ENCODE peak calls at places on chromosome 12, in four cellular contexts. D is suprapubic skin, S is GM23338, O is HCT116. X is an unnamed sample.
A peak's percentile ranks its signal among the peaks of the same experiment; 100 is the strongest.

GRCh38 chr12:107014050-107014449 is 27.1 kb upstream of the MTERF2 start:
- DNase-seq in S (peak; percentile 72), O (peak; percentile 56), D (no peak), X (no peak)

GRCh38 chr12:62481843-62482540 is 15.4 kb downstream of the MON2 start:
- DNase-seq in D (no peak), S (no peak), O (no peak), X (no peak)

GRCh38 chr12:125528300-125528699 is 463.1 kb downstream of the AACS start:
- DNase-seq in O (no peak), D (no peak), S (no peak), X (no peak)

GRCh38 chr12:84508943-84509342 is 403.7 kb downstream of the SLC6A15 start:
- DNase-seq in O (no peak), D (no peak), S (no peak), X (no peak)

GRCh38 chr12:132686831-132687210 is 321 bp downstream of the POLE start:
- DNase-seq in D (no peak), S (peak; percentile 48), O (no peak), X (peak; percentile 21)

GRCh38 chr12:115135800-115136211 is 451.8 kb upstream of the TBX3 start:
- DNase-seq in S (no peak), O (no peak), D (peak; percentile 79), X (no peak)

GRCh38 chr12:65170245-65170881 is 980 bp downstream of the LEMD3 start:
- DNase-seq in D (peak; percentile 81), O (peak; percentile 28), S (peak; percentile 76), X (no peak)

GRCh38 chr12:80776706-80777105 is 60.0 kb downstream of the MYF5 start:
- DNase-seq in D (no peak), S (no peak), O (no peak), X (no peak)

GRCh38 chr12:22800332-22800731 is 175.4 kb downstream of the ETNK1 start:
- DNase-seq in S (no peak), O (no peak), D (no peak), X (no peak)

GRCh38 chr12:122124370-122124769 is 45.8 kb downstream of the MLXIP start:
- DNase-seq in S (no peak), O (no peak), D (no peak), X (no peak)

GRCh38 chr12:45415393-45415817 is 199.5 kb downstream of the ANO6 start:
- DNase-seq in O (peak; percentile 87), S (no peak), D (no peak), X (peak; percentile 4)

GRCh38 chr12:61009167-61009566 is 1251.0 kb upstream of the USP15 start:
- DNase-seq in O (no peak), S (no peak), D (no peak), X (no peak)

GRCh38 chr12:93857279-93857894 is 180.2 kb downstream of the CRADD start:
- DNase-seq in S (no peak), O (no peak), D (no peak), X (no peak)

GRCh38 chr12:21925296-21925913 is 15.8 kb downstream of the ABCC9 start:
- DNase-seq in O (no peak), S (no peak), D (no peak), X (no peak)

GRCh38 chr12:14868916-14869315 is 16.7 kb downstream of the MGP start:
- DNase-seq in O (no peak), S (no peak), D (no peak), X (no peak)

GRCh38 chr12:57632369-57632897 is 568 bp downstream of the B4GALNT1 start:
- DNase-seq in O (no peak), S (peak; percentile 60), D (peak; percentile 60), X (no peak)

GRCh38 chr12:117090816-117091711 is 8.2 kb downstream of the TESC start:
- DNase-seq in D (no peak), S (no peak), O (no peak), X (no peak)

GRCh38 chr12:130835436-130835835 is 3.6 kb downstream of the STX2 start:
- DNase-seq in D (no peak), O (no peak), S (no peak), X (no peak)

GRCh38 chr12:116048886-116049285 is 228.6 kb downstream of the MED13L start:
- DNase-seq in O (no peak), S (no peak), D (no peak), X (no peak)

GRCh38 chr12:111288771-111289170 is 80.1 kb downstream of the PHETA1 start:
- DNase-seq in S (no peak), D (no peak), O (no peak), X (no peak)

DNA sequence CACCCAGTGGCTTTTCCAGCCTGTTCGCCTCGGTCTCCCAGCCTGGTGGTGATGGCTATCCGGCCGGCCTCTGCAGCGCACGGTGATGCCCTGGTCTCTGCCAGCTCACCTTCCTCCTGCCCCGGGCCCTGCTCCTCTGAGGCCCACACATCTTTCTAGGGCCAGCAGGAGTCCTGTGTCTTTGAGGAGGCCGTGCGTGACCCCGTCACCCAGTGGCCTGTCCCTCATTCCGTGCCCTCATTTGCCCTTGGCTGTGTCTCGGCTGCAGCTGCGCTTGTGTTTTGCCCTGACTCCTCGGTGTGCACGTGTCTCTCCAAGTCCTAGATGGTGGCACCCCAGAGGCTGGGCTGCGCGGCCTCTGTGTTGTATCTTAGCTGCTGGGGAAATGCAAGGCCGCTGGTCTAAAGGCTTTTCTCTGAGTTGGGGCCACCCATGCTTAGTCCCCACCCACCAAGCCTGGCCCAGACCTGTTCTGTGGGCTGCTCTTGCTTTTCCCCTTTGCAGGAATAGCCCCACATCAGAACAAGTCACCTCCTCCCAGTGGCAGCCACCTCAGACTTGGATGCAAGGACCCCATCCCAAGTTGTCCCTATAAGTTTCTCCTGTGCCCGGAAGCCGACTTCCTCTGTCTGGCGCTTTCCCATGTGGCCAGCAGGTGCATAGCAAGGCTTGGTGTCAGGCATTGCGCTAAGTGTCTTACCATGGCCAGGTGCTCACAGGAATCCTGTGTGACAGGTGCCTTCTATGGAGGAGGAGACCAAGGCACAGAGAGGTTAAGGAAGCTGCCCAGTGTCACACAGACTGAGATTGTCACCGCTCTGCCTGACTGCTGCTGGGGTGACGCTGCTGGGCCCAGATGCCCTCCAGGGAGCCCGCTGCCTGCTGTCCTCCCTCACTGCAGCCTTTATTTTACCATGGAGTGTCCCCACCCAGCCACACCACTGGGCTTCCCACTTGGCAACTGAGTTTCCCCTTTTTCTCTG is 64.5 kb downstream of the TSPAN9 start:
- DNase-seq in S (peak; percentile 77), D (no peak), O (no peak), X (no peak)
- TF ChIP-seq POLR2AphosphoS5 in S (no peak), D (no peak), O (no peak), X (no peak)

DNA sequence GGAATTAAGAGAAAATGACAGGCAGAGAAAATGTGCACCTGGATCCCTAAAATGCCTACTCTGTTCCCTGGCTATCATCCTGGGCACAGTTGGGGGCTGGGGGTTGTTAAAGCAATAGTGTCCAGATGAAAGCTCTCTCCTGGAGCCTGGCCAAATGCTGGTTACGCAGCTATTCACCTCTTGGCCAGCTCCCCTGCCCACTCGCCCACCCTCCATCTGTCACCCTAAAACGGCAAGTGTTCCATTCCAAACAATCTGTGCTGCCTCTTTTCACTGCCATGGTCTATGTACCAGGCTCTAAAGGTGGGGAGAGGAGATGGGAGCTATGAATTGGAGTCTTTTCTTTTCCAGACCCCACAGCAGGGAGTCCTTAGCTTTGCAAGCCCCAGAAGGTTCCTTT is 24.7 kb upstream of the NPFF start:
- DNase-seq in D (no peak), S (no peak), O (no peak), X (no peak)
- TF ChIP-seq POLR2AphosphoS5 in D (no peak), S (no peak), O (no peak), X (no peak)

GRCh38 chr12:26239127-26239500 is 43.7 kb downstream of the SSPN start:
- DNase-seq in O (no peak), S (no peak), D (no peak), X (no peak)

GRCh38 chr12:26240329-26240815 is 45.0 kb downstream of the SSPN start:
- DNase-seq in O (no peak), D (no peak), S (no peak), X (no peak)

GRCh38 chr12:26241095-26241494 is 45.7 kb downstream of the SSPN start:
- DNase-seq in D (no peak), O (no peak), S (no peak), X (no peak)

GRCh38 chr12:26238341-26239126 is 43.2 kb downstream of the SSPN start:
- DNase-seq in S (no peak), D (no peak), O (no peak), X (no peak)

GRCh38 chr12:26239508-26240328 is 44.3 kb downstream of the SSPN start:
- DNase-seq in O (peak; percentile 21), D (peak; percentile 87), S (no peak), X (no peak)
- TF ChIP-seq POLR2AphosphoS5 in O (no peak), D (peak; percentile 53), S (no peak), X (no peak)

GRCh38 chr12:13559318-13559978 is 362.9 kb downstream of the EMP1 start:
- DNase-seq in S (no peak), O (peak; percentile 86), D (no peak), X (no peak)
- TF ChIP-seq POLR2AphosphoS5 in S (no peak), O (peak; percentile 39), D (no peak), X (no peak)

DNA sequence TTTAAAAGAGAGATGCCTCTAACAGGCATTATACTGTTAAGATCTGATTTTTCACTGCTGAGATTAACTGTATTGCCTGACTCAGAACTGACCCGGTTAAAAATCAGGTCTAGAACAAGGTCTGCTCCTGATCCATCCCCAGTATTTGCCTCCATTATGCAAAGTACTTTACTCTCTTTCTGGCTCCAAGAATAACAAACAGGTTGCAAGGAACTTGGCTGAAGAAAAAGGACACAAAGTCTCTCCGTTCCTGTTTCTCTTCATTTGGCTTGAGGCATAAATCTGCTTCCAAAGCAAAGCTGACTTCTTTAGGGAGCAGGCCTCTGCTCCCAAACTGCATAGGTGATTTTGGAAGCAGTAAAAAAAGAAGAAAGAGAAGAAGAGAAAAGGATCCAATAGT is 199.3 kb upstream of the PDZRN4 start:
- DNase-seq in D (no peak), O (no peak), S (no peak), X (no peak)
- TF ChIP-seq POLR2AphosphoS5 in D (no peak), O (no peak), S (no peak), X (no peak)

GRCh38 chr12:48716493-48717251 is at the start of gene CCNT1:
- DNase-seq in S (peak; percentile 100), O (peak; percentile 100), D (peak; percentile 100), X (peak; percentile 100)
- TF ChIP-seq POLR2AphosphoS5 in S (peak; percentile 95), O (peak; percentile 75), D (peak; percentile 97), X (peak; percentile 83)

GRCh38 chr12:58919271-58920101 is 818 bp downstream of the LRIG3 start:
- DNase-seq in S (peak; percentile 38), O (no peak), D (peak; percentile 81), X (no peak)
- TF ChIP-seq POLR2AphosphoS5 in S (no peak), O (no peak), D (peak; percentile 85), X (no peak)

GRCh38 chr12:6970096-6970527 is 352 bp downstream of the PHB2 start:
- DNase-seq in S (peak; percentile 61), D (no peak), O (no peak), X (no peak)

GRCh38 chr12:6966351-6966750 is 4.1 kb downstream of the PHB2 start:
- DNase-seq in S (no peak), O (no peak), D (no peak), X (no peak)

GRCh38 chr12:6967548-6968100 is 2.8 kb downstream of the PHB2 start:
- DNase-seq in S (no peak), O (no peak), D (no peak), X (no peak)

GRCh38 chr12:6965714-6966113 is 4.8 kb downstream of the PHB2 start:
- DNase-seq in S (no peak), D (no peak), O (no peak), X (no peak)

DNA sequence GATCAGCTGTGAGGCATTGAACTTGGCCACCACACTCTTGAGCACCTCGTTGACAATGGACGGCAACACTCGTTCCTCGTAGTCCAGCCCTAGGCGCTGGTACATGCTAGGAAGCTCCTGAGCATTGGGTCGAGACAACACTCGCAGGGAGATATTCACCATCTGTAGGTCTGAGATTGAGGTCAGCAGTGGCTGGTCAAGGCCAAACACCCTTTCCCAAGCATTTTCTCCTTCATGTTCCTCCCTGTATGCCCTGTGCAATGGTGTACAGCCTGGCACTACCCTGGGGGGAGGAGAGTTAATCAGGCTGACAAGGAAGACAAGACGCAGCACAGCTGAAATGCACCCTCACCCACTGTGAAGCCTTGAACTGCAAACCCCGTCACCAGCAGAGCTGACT is 2.0 kb downstream of the PHB2 start:
- DNase-seq in D (no peak), S (no peak), O (no peak), X (no peak)
- TF ChIP-seq POLR2AphosphoS5 in D (no peak), S (no peak), O (peak; percentile 4), X (no peak)

X was measured in HL-60.